ENCODE peak calls at places on chromosomes 2 and 18, in nine cellular contexts. H is lower lobe of right lung, F is cardiac fibroblast, I is ascending aorta, M is MM.1S, K is pancreas, X is HFF-Myc, G is fibroblast of mammary gland, T is AG04449. N is an unnamed sample.

GRCh38 chr2:188305271-188305670 is 13.6 kb downstream of the GULP1 start:
- DNase-seq in M (no peak), X (no peak), F (no peak), T (no peak), G (no peak), I (no peak), H (no peak), K (no peak), N (no peak)

GRCh38 chr2:96580771-96581170 is 44.2 kb downstream of the ARID5A start:
- DNase-seq in M (no peak), H (no peak), X (no peak), G (no peak), I (no peak), T (no peak), F (no peak), K (no peak), N (no peak)

GRCh38 chr2:77831878-77832277 is 309.7 kb upstream of the LRRTM4 start:
- DNase-seq in M (no peak), H (no peak), K (no peak), X (no peak), T (no peak), I (no peak), G (no peak), F (no peak), N (no peak)

GRCh38 chr2:111172666-111173065 is 52.0 kb downstream of the BCL2L11 start:
- DNase-seq in T (no peak), I (no peak), M (no peak), G (no peak), K (no peak), F (no peak), X (no peak), H (no peak), N (no peak)

GRCh38 chr2:32246911-32247310 is 17.8 kb downstream of the NLRC4 start:
- DNase-seq in G (no peak), H (no peak), K (peak), T (no peak), I (no peak), F (no peak), X (no peak), M (no peak), N (no peak)

GRCh38 chr2:174787485-174788205 is 23.4 kb upstream of the CHRNA1 start:
- DNase-seq in T (peak), M (no peak), F (peak), K (no peak), X (peak), I (no peak), H (no peak), G (peak), N (peak)

GRCh38 chr2:70888925-70889715 is 46.6 kb upstream of the ATP6V1B1 start:
- DNase-seq in X (no peak), F (no peak), T (no peak), K (peak), G (no peak), H (no peak), I (no peak), M (no peak), N (no peak)

GRCh38 chr2:218999881-219000568 is 6.8 kb upstream of the CRYBA2 start:
- DNase-seq in K (peak), T (no peak), G (no peak), X (no peak), M (no peak), F (no peak), I (no peak), H (no peak), N (no peak)

GRCh38 chr2:70440621-70441020 is 113.0 kb downstream of the TGFA start:
- DNase-seq in F (no peak), M (peak), G (no peak), I (no peak), T (no peak), K (no peak), H (no peak), X (no peak), N (no peak)

GRCh38 chr2:24870891-24871705 is 48.9 kb downstream of the ADCY3 start:
- DNase-seq in X (no peak), G (no peak), T (no peak), H (no peak), K (no peak), I (no peak), F (no peak), M (no peak), N (no peak)

GRCh38 chr2:7053650-7054262 is 136.5 kb downstream of the RNF144A start:
- DNase-seq in K (peak), T (no peak), F (no peak), M (no peak), H (no peak), X (no peak), G (no peak), I (no peak), N (no peak)

GRCh38 chr2:4454907-4455306 is 751.5 kb downstream of the DCDC2C start:
- DNase-seq in H (no peak), M (no peak), I (no peak), F (no peak), T (no peak), X (no peak), K (no peak), G (no peak), N (no peak)

GRCh38 chr2:172234716-172235661 is 132.3 kb upstream of the DLX2 start:
- DNase-seq in T (no peak), F (no peak), M (no peak), X (no peak), H (no peak), K (no peak), I (no peak), G (no peak), N (no peak)

GRCh38 chr2:109014476-109014875 is 25.5 kb upstream of the EDAR start:
- DNase-seq in F (no peak), H (no peak), I (no peak), X (no peak), K (no peak), G (no peak), T (no peak), M (no peak), N (no peak)

GRCh38 chr2:201798252-201798918 is 8.0 kb upstream of the CDK15 start:
- DNase-seq in M (no peak), T (peak), F (peak), G (peak), H (no peak), I (no peak), X (peak), K (no peak), N (peak)

GRCh38 chr2:167492486-167492885 is 604.2 kb downstream of the XIRP2 start:
- DNase-seq in M (no peak), F (no peak), X (no peak), G (no peak), T (no peak), I (no peak), K (no peak), H (no peak), N (no peak)

GRCh38 chr2:60336442-60337141 is 216.9 kb downstream of the BCL11A start:
- DNase-seq in X (no peak), I (no peak), H (no peak), F (no peak), K (no peak), G (no peak), T (no peak), M (no peak), N (no peak)

GRCh38 chr2:143685439-143686078 is 556.3 kb downstream of the ARHGAP15 start:
- DNase-seq in K (no peak), H (no peak), T (no peak), G (no peak), I (no peak), M (no peak), X (no peak), F (no peak), N (no peak)

GRCh38 chr2:24920813-24921441 is 890 bp upstream of the ADCY3 start:
- DNase-seq in F (no peak), K (no peak), X (no peak), H (no peak), T (no peak), I (no peak), M (peak), G (no peak), N (no peak)

GRCh38 chr2:176554107-176555048 is 285.1 kb downstream of the MTX2 start:
- DNase-seq in M (peak), X (peak), F (peak), K (no peak), H (no peak), T (no peak), G (peak), I (peak), N (peak)

GRCh38 chr18:59303006-59303405 is 15.4 kb downstream of the CPLX4 start:
- DNase-seq in H (no peak), X (no peak), G (no peak), I (no peak), K (no peak), F (no peak), M (no peak), T (no peak), N (no peak)

GRCh38 chr2:151851761-151852160 is 23.5 kb upstream of the ARL5A start:
- DNase-seq in G (no peak), K (no peak), T (no peak), X (no peak), M (no peak), I (no peak), F (no peak), H (no peak), N (peak)

GRCh38 chr18:28804512-28805214 is 627.7 kb upstream of the CDH2 start:
- DNase-seq in F (no peak), T (no peak), K (no peak), H (no peak), G (no peak), X (no peak), M (no peak), I (no peak), N (no peak)

GRCh38 chr18:57786038-57786437 is 17.1 kb downstream of the ATP8B1 start:
- DNase-seq in G (no peak), H (no peak), F (no peak), K (no peak), M (no peak), X (no peak), T (no peak), I (peak), N (no peak)

GRCh38 chr2:195582188-195582587 is 74.8 kb upstream of the SLC39A10 start:
- DNase-seq in M (no peak), X (no peak), K (no peak), G (no peak), I (no peak), H (no peak), F (no peak), T (no peak), N (no peak)

GRCh38 chr18:59917422-59917821 is 17.6 kb downstream of the PMAIP1 start:
- DNase-seq in H (no peak), I (no peak), T (no peak), K (no peak), X (no peak), G (peak), F (peak), M (no peak), N (peak)

GRCh38 chr2:146214394-146214929 is 1630.4 kb upstream of the ACVR2A start:
- DNase-seq in X (no peak), T (no peak), F (no peak), M (no peak), G (peak), H (no peak), I (no peak), K (no peak), N (no peak)

GRCh38 chr2:64403426-64403825 is 50.5 kb upstream of the LGALSL start:
- DNase-seq in G (no peak), F (no peak), H (no peak), X (no peak), K (no peak), I (no peak), M (no peak), T (no peak), N (no peak)

GRCh38 chr2:170717599-170717963 is 2.4 kb downstream of the SP5 start:
- DNase-seq in I (no peak), G (no peak), T (no peak), M (no peak), K (no peak), H (no peak), X (no peak), F (no peak), N (no peak)

GRCh38 chr2:170222298-170222697 is 44.4 kb downstream of the MYO3B start:
- DNase-seq in H (no peak), I (no peak), M (no peak), X (peak), G (no peak), T (no peak), K (no peak), F (no peak), N (peak)

GRCh38 chr18:36624451-36625167 is 204.2 kb downstream of the TPGS2 start:
- DNase-seq in F (no peak), M (no peak), G (no peak), T (no peak), K (no peak), I (no peak), H (no peak), X (no peak), N (no peak)
- TF ChIP-seq CTCF in F (no peak), M (no peak), G (no peak), T (no peak), K (no peak), I (no peak), H (no peak), X (no peak), N (no peak)

GRCh38 chr2:241638940-241639339 is 1.4 kb downstream of the ATG4B start:
- DNase-seq in T (no peak), I (no peak), M (no peak), K (no peak), H (no peak), F (no peak), X (no peak), G (no peak), N (no peak)
- H3K4me3 ChIP-seq in T (peak), I (peak), M (peak), K (peak), H (peak), F (no peak), X (peak), G (no peak), N (peak)

GRCh38 chr18:50115095-50115494 is 79.9 kb downstream of the MYO5B start:
- DNase-seq in I (no peak), X (no peak), M (no peak), G (no peak), F (no peak), T (no peak), K (no peak), H (no peak), N (no peak)

GRCh38 chr18:50114448-50114847 is 80.5 kb downstream of the MYO5B start:
- DNase-seq in G (no peak), F (no peak), T (no peak), H (no peak), X (no peak), M (no peak), K (no peak), I (no peak), N (no peak)

GRCh38 chr18:50107468-50107867 is 87.5 kb downstream of the MYO5B start:
- DNase-seq in I (no peak), G (no peak), K (no peak), T (no peak), X (no peak), F (no peak), H (no peak), M (no peak), N (no peak)

GRCh38 chr18:50113726-50114125 is 81.2 kb downstream of the MYO5B start:
- DNase-seq in M (no peak), X (no peak), G (no peak), T (no peak), H (no peak), K (no peak), F (no peak), I (no peak), N (no peak)

DNA sequence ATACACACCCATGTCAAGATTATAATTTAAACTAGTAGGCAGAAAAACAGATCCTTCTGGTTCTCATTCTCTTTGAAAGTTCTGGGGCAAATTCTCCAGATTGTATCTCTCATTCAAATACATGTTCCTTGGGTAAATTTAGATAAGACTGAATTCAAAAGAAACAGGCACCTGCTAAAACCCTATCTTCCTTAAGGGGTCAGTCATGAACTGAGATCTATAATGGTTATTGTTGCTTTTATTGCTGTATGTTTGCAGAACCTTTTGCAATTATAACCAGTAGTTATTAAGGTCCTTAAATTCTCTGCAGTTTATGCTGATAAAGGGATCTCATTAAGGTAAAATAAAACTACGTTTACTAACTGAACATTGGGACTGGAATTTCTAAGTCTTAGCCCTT is 83.5 kb downstream of the MYO5B start:
- DNase-seq in X (no peak), I (no peak), G (no peak), F (no peak), H (no peak), K (no peak), M (no peak), T (no peak), N (no peak)
- TF ChIP-seq CTCF in X (no peak), I (no peak), G (peak), F (no peak), H (no peak), K (no peak), M (no peak), T (no peak), N (no peak)

DNA sequence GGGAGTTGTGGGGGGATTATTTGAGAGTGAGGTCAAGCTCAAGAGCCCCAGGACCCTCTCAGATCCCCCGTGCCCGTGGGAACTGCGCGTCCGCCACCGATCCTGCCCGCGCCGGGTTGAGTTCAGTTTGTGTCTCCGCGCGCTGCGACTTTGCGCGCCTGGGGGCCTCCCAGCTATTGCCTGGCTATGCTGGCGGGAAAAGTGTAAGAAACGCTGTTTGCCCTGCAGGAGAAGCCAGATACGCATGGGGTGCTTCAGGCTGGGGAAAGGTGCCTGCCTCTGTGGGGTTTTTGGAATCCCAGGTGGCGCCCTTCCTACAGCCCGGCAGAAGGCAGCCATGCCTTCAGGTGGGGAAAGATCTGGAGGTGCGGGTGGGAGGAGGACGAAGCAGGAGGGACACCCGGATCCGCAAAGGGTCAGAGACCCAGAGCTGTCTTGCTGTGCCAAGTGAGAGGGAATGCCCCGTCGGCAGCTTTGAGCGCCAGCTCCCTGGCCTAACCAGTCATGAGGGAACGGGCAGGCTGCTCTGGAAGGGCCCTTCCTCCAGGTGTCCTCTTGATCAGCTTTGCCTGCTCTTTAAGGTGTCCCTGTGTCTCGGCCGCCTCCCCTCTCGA is 22.5 kb downstream of the TEX44 start:
- DNase-seq in M (no peak), K (peak), T (no peak), H (no peak), I (no peak), G (no peak), F (no peak), X (no peak), N (no peak)
- H3K4me3 ChIP-seq in M (no peak), K (peak), T (peak), H (peak), I (peak), G (no peak), F (peak), X (peak), N (no peak)

DNA sequence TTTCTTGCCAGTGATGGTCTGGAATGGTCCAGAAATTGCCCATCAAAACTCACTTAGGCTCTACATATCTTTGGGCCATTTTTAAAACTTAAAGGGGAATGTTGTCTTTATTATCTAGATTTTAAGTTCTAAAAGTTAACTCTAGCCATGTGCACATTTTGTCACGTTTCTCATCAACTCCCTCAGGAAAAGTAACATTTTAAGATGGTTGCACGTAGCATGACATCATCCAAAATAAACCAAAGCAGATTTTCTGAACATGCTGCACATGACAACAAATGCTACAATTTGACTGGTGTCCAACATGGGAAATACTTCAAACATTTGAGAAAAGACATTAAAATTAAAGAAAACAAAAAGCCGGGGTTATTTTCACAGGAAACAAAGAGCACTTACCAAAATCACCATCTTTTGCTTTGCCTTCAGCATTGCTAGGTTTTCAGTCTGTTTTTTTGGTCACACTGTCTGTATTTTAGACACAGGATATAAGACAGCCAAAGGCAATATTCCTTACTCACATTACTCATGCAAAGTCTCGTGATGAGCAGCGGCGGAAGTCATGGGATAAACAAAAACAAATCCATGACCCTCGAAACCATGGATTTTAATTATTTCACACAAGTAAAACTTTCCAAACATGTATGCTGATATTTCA is 51.2 kb upstream of the RND3 start:
- DNase-seq in F (peak), M (no peak), X (peak), H (no peak), G (peak), I (no peak), K (no peak), T (no peak), N (peak)
- TF ChIP-seq CTCF in F (no peak), M (no peak), X (no peak), H (no peak), G (no peak), I (no peak), K (no peak), T (no peak), N (no peak)

GRCh38 chr2:210195066-210195852 is 24.1 kb upstream of the KANSL1L start:
- DNase-seq in F (peak), M (peak), X (peak), H (no peak), T (no peak), K (no peak), G (peak), I (no peak), N (peak)
- H3K4me3 ChIP-seq in F (peak), M (no peak), X (no peak), H (peak), T (peak), K (peak), G (no peak), I (peak), N (no peak)